ENCODE peak calls at places on chromosome 1, in four cellular contexts. X is K562, M is GM12878, D is HepG2. Y is an unnamed sample.

GRCh38 chr1:84406209-84406917 is 8.1 kb downstream of the DNASE2B start:
- DNase-seq in X (peak), M (no peak), D (no peak), Y (no peak)

GRCh38 chr1:172719066-172719627 is 60.2 kb downstream of the FASLG start:
- DNase-seq in X (peak), M (no peak), D (no peak), Y (no peak)

GRCh38 chr1:145714524-145715111 is 4.7 kb upstream of the CD160 start:
- DNase-seq in X (no peak), M (no peak), D (peak), Y (no peak)

GRCh38 chr1:67552336-67552759 is 122.1 kb upstream of the SERBP1 start:
- DNase-seq in X (no peak), M (no peak), D (peak), Y (peak)

GRCh38 chr1:228154685-228155571 is 5.2 kb downstream of the GJC2 start:
- DNase-seq in X (no peak), M (no peak), D (no peak), Y (no peak)

GRCh38 chr1:90475623-90476022 is 241.5 kb downstream of the BARHL2 start:
- DNase-seq in X (no peak), M (no peak), D (no peak), Y (peak)

GRCh38 chr1:226394461-226394860 is 13.4 kb downstream of the PARP1 start:
- DNase-seq in X (no peak), M (no peak), D (no peak), Y (no peak)

GRCh38 chr1:172906778-172907592 is 143.8 kb downstream of the TNFSF18 start:
- DNase-seq in X (peak), M (no peak), D (no peak), Y (no peak)

GRCh38 chr1:31218705-31219104 is 21.0 kb downstream of the NKAIN1 start:
- DNase-seq in X (no peak), M (no peak), D (no peak), Y (no peak)

GRCh38 chr1:159896086-159896930 is 3.7 kb downstream of the CFAP45 start:
- DNase-seq in X (peak), M (no peak), D (no peak), Y (no peak)

GRCh38 chr1:159889202-159889601 is 10.8 kb downstream of the CFAP45 start:
- DNase-seq in X (no peak), M (no peak), D (no peak), Y (no peak)

GRCh38 chr1:159889821-159890252 is 10.1 kb downstream of the CFAP45 start:
- DNase-seq in X (peak), M (peak), D (no peak), Y (no peak)

GRCh38 chr1:159892944-159893343 is 7.0 kb downstream of the CFAP45 start:
- DNase-seq in X (no peak), M (no peak), D (no peak), Y (peak)

GRCh38 chr1:159891275-159892157 is 8.4 kb downstream of the CFAP45 start:
- DNase-seq in X (no peak), M (peak), D (peak), Y (peak)
- TF ChIP-seq POLR2AphosphoS5 in X (no peak), M (no peak), D (no peak), Y (no peak)

DNA sequence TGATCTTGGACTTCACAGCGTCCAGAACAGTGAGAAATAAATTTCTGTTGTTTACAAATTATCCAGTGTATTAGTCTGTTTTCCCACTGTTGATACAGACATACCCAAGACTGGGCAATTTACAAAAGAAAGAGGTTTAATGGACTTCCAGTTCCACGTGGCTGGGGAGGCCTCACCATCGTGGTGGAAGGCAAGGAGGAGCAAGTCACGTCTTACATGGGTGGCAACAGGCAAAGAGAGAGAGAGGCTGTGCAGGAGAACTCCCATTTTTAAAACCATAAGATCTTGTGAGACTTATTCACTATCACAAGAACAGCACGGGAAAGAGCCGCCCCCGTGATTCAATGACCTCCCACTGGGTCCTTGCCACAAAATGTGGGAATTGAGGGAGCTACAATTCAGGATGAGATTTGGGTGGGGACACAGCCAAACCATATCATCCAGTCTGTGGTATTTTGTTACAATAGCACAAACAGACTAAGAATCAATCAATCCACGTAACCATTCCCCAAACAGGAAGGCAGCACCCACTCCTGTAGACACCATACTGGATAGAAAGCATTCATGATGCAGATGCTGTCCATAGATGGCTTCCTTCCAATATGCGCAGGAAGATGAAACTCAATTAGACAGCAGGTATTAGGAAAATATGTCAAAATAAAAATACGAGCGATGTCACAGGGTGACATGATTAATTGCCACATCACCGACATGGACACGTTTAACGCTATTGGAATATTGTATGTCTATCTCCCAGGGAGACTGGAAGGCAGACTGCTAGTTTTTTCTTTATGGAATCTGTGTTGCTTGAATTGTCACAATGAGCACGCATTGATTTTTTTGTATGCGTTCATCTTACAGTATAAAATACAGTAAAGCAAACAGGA is 22.8 kb downstream of the ECE1 start:
- DNase-seq in X (no peak), M (no peak), D (no peak), Y (no peak)
- TF ChIP-seq EZH2 in X (no peak), M (no peak), D (no peak), Y (no peak)

DNA sequence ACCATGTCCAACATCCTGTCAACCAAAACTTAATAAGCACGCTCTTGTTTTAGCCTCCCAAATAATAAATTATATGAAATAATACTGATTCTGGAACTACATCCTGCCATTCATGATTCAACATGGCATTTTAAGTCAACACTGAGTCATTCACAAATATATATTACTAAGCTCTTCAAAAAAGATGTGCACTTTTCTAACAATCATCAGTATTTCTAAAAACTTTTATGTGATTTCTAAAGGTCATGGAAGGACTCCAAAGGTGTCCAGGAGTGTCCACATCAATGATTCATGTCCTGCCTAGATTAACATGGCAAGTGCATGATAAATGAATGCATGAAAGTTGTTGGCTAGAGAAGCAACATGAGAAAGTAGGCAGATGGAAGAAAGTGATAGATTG is 51.6 kb downstream of the NEGR1 start:
- DNase-seq in X (no peak), M (no peak), D (no peak), Y (no peak)
- TF ChIP-seq JUNB in X (no peak), M (no peak), D (no peak), Y (no peak)

DNA sequence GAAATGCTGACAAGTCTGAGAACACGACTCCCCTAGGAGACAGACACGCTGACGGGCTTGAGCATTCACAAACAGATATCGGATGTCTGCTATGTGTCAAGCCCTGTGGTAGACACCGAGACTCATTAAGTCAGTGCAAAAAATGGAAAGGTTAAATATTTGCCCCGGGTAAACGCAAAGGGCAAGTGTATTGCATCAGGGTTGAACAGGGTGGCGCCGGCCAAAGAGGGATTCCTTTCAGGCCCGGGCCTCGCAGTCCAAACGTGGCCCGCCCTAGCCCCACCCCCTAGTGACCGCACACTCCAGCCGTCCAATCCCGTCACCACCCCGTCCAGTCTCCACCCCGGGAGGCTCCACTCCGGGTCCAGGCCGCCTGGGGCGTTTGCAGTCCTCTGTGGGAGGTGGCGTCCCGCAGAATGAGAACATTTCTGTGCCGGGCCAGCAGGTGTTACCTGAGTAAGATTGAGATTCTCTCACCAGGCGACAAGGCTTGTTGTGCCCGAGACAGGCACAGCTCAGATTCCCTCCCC is 16.3 kb upstream of the TMEM9 start:
- DNase-seq in X (peak), M (peak), D (peak), Y (peak)
- TF ChIP-seq POLR2AphosphoS5 in X (peak), M (no peak), D (peak), Y (peak)

GRCh38 chr1:54595956-54596498 is 27.3 kb downstream of the FAM151A start:
- DNase-seq in X (no peak), M (no peak), D (no peak), Y (no peak)
- TF ChIP-seq EZH2 in X (no peak), M (no peak), D (no peak), Y (no peak)

Y was measured in GM23338.